ENCODE peak calls at places on chromosome 14, in six cellular contexts. Q is HepG2, Y is H1, J is GM12891, G is GM12878, M is K562. I is an unnamed sample.

GRCh38 chr14:68929623-68930307 is 49.3 kb downstream of the ACTN1 start:
- DNase-seq in Q (peak), Y (no peak), J (no peak), G (no peak), M (no peak), I (no peak)

GRCh38 chr14:102507891-102508312 is 1.7 kb downstream of the ANKRD9 start:
- DNase-seq in Q (no peak), Y (no peak), J (no peak), G (no peak), M (no peak), I (no peak)

GRCh38 chr14:67583711-67584644 is 16.1 kb downstream of the PIGH start:
- DNase-seq in Q (peak), Y (no peak), J (peak), G (no peak), M (peak), I (no peak)

GRCh38 chr14:50363734-50364113 is 33.0 kb downstream of the CDKL1 start:
- DNase-seq in Q (no peak), Y (no peak), J (peak), G (peak), M (no peak), I (peak)

GRCh38 chr14:99862111-99862510 is 68.9 kb downstream of the EML1 start:
- DNase-seq in Q (no peak), Y (no peak), J (no peak), G (no peak), M (no peak), I (no peak)

GRCh38 chr14:91214306-91214705 is 30.2 kb downstream of the GPR68 start:
- DNase-seq in Q (no peak), Y (no peak), J (no peak), G (no peak), M (no peak), I (no peak)

GRCh38 chr14:91727121-91727520 is 4.8 kb downstream of the CATSPERB start:
- DNase-seq in Q (no peak), Y (no peak), J (no peak), G (no peak), M (no peak), I (no peak)

GRCh38 chr14:35911097-35911496 is 85.0 kb downstream of the BRMS1L start:
- DNase-seq in Q (no peak), Y (no peak), J (no peak), G (no peak), M (no peak), I (no peak)

GRCh38 chr14:61638595-61639391 is 56.5 kb upstream of the HIF1A start:
- DNase-seq in Q (no peak), Y (no peak), J (no peak), G (no peak), M (no peak), I (no peak)

GRCh38 chr14:22375321-22375930 is 213.6 kb downstream of the DAD1 start:
- DNase-seq in Q (peak), Y (no peak), J (no peak), G (no peak), M (peak), I (no peak)

GRCh38 chr14:22313172-22313801 is 275.7 kb downstream of the DAD1 start:
- DNase-seq in Q (no peak), Y (no peak), J (no peak), G (no peak), M (no peak), I (no peak)

GRCh38 chr14:44700694-44701093 is 193.6 kb upstream of the FSCB start:
- DNase-seq in Q (no peak), Y (no peak), J (no peak), G (no peak), M (no peak), I (no peak)

GRCh38 chr14:79605863-79606262 is 605.4 kb downstream of the DIO2 start:
- DNase-seq in Q (no peak), Y (no peak), J (no peak), G (no peak), M (no peak), I (no peak)

GRCh38 chr14:56885795-56886194 is 75.5 kb upstream of the OTX2 start:
- DNase-seq in Q (no peak), Y (no peak), J (no peak), G (no peak), M (no peak), I (no peak)

GRCh38 chr14:90979451-90979850 is 81.0 kb downstream of the RPS6KA5 start:
- DNase-seq in Q (no peak), Y (no peak), J (no peak), G (no peak), M (no peak), I (no peak)

GRCh38 chr14:39500253-39500652 is 68.0 kb upstream of the FBXO33 start:
- DNase-seq in Q (no peak), Y (no peak), J (no peak), G (no peak), M (no peak), I (no peak)

GRCh38 chr14:96625436-96625945 is 123.3 kb downstream of the PAPOLA start:
- DNase-seq in Q (no peak), Y (no peak), J (no peak), G (no peak), M (no peak), I (no peak)

GRCh38 chr14:97107760-97108159 is 310.6 kb downstream of the VRK1 start:
- DNase-seq in Q (no peak), Y (no peak), J (no peak), G (no peak), M (no peak), I (no peak)

GRCh38 chr14:63276016-63276415 is 42.7 kb downstream of the GPHB5 start:
- DNase-seq in Q (no peak), Y (no peak), J (no peak), G (no peak), M (no peak), I (no peak)

GRCh38 chr14:92040431-92041040 is 677 bp upstream of the TRIP11 start:
- DNase-seq in Q (peak), Y (no peak), J (no peak), G (peak), M (peak), I (no peak)

GRCh38 chr14:64293976-64294671 is at the start of gene ESR2:
- DNase-seq in Q (no peak), Y (peak), J (peak), G (no peak), M (peak), I (peak)

GRCh38 chr14:92666251-92666650 is 82.2 kb downstream of the LGMN start:
- DNase-seq in Q (no peak), Y (no peak), J (no peak), G (no peak), M (no peak), I (no peak)

GRCh38 chr14:20622816-20623291 is 18.6 kb downstream of the OR6S1 start:
- DNase-seq in Q (no peak), Y (no peak), J (no peak), G (no peak), M (no peak), I (no peak)

GRCh38 chr14:92987148-92987570 is 64.2 kb downstream of the CHGA start:
- DNase-seq in Q (no peak), Y (no peak), J (no peak), G (no peak), M (no peak), I (no peak)

GRCh38 chr14:100532154-100532915 is 54.9 kb downstream of the BEGAIN start:
- DNase-seq in Q (no peak), Y (no peak), J (no peak), G (no peak), M (no peak), I (peak)

GRCh38 chr14:54722791-54723432 is 156.0 kb downstream of the SAMD4A start:
- DNase-seq in Q (peak), Y (no peak), J (peak), G (no peak), M (no peak), I (no peak)

GRCh38 chr14:22973217-22974032 is 8.9 kb downstream of the AJUBA start:
- DNase-seq in Q (peak), Y (no peak), J (peak), G (no peak), M (peak), I (no peak)

GRCh38 chr14:55609681-55610080 is 29.7 kb downstream of the KTN1 start:
- DNase-seq in Q (peak), Y (no peak), J (no peak), G (no peak), M (no peak), I (no peak)

GRCh38 chr14:22848391-22849164 is 12.2 kb downstream of the MMP14 start:
- DNase-seq in Q (no peak), Y (no peak), J (peak), G (no peak), M (no peak), I (peak)

GRCh38 chr14:56482306-56482705 is 97.3 kb upstream of the TMEM260 start:
- DNase-seq in Q (no peak), Y (peak), J (no peak), G (no peak), M (peak), I (no peak)

GRCh38 chr14:57060276-57060956 is 208.3 kb downstream of the EXOC5 start:
- DNase-seq in Q (no peak), Y (no peak), J (peak), G (peak), M (peak), I (no peak)

GRCh38 chr14:101175731-101176534 is 272.4 kb upstream of the RTL1 start:
- DNase-seq in Q (no peak), Y (no peak), J (no peak), G (no peak), M (no peak), I (no peak)

GRCh38 chr14:59337151-59337611 is 128.0 kb downstream of the GPR135 start:
- DNase-seq in Q (no peak), Y (no peak), J (no peak), G (no peak), M (no peak), I (no peak)

GRCh38 chr14:23494223-23494622 is 24.7 kb downstream of the NGDN start:
- DNase-seq in Q (peak), Y (no peak), J (no peak), G (no peak), M (no peak), I (no peak)

GRCh38 chr14:31403707-31404106 is 16.6 kb downstream of the HEATR5A start:
- DNase-seq in Q (no peak), Y (no peak), J (no peak), G (no peak), M (no peak), I (no peak)

DNA sequence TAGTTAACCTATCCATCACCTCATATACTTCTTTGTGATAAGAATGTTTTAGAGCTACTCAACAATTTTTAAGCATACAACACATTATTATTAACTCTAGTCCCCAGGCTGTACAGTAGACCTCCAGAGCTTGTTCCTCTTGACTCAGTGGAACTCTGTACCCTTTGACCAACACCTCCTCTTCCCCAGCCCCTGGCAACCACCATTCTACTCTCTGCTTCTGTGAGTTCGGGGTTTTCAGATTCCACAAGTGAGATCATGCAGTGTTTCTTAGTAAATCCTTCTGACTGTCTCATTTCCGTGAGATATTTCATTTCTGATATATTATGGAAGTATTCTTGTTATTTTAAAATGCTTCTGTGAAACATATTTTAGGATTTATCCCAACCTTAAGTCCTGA is 200.7 kb downstream of the PCNX1 start:
- DNase-seq in Q (no peak), Y (no peak), J (no peak), G (no peak), M (no peak), I (no peak)
- TF ChIP-seq TAF1 in Q (no peak), Y (no peak), J (no peak), G (no peak), M (no peak), I (no peak)

DNA sequence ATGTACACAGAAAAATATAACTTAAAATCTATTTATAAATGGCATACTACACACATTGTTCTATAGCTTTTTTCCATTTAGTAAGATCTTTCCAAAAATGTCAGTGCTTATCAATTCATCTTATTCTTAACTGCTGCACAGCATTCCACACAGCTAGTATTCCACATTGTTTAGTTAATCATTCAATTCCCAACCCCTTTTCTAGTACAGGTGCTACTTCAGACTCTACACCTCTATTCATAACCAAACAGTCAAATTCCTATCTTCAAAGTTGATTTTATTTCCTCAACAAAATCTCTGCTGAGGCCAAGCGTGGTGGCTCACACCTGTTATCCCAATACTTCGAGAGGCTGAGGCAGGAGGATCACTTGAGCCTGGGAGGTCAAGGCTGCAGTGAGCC is 12.3 kb upstream of the NEK9 start:
- DNase-seq in Q (no peak), Y (no peak), J (no peak), G (no peak), M (no peak), I (no peak)
- TF ChIP-seq POLR2A in Q (no peak), Y (no peak), J (no peak), G (no peak), M (no peak), I (no peak)

GRCh38 chr14:105072381-105072861 is 7.2 kb upstream of the GPR132 start:
- DNase-seq in Q (no peak), Y (no peak), J (no peak), G (no peak), M (no peak), I (no peak)

GRCh38 chr14:105071942-105072341 is 6.7 kb upstream of the GPR132 start:
- DNase-seq in Q (no peak), Y (no peak), J (no peak), G (no peak), M (no peak), I (no peak)

GRCh38 chr14:105069887-105070759 is 4.9 kb upstream of the GPR132 start:
- DNase-seq in Q (no peak), Y (no peak), J (peak), G (peak), M (peak), I (no peak)

GRCh38 chr14:105070760-105071137 is 5.5 kb upstream of the GPR132 start:
- DNase-seq in Q (no peak), Y (no peak), J (no peak), G (peak), M (no peak), I (no peak)

DNA sequence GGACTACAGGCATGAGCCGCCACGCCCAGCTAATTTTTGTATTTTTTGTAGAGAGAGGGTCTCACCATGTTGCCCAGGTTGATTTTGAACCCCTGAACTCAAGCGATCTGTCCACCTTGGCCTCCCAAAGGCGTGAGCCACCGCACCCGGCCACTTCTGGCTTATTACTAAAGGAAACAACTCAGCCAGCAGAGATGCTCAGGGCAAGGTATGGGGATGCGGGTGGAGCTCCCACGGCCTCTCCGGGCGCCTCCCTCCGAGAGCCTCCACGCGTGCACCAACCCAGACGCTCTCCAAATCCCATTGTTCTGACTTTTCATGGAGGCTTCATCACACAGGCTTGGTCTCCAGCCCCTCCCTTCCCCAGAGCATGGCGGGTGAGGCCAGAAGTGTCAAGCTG is 6.1 kb upstream of the GPR132 start:
- DNase-seq in Q (no peak), Y (no peak), J (no peak), G (no peak), M (no peak), I (no peak)
- TF ChIP-seq TAF1 in Q (no peak), Y (no peak), J (no peak), G (no peak), M (no peak), I (no peak)

GRCh38 chr14:89415139-89415538 is 1.9 kb downstream of the FOXN3 start:
- DNase-seq in Q (no peak), Y (no peak), J (no peak), G (no peak), M (no peak), I (no peak)

GRCh38 chr14:89418452-89418851 is 1.4 kb upstream of the FOXN3 start:
- DNase-seq in Q (no peak), Y (no peak), J (no peak), G (no peak), M (no peak), I (no peak)

GRCh38 chr14:89417469-89418225 is 614 bp upstream of the FOXN3 start:
- DNase-seq in Q (peak), Y (no peak), J (peak), G (peak), M (no peak), I (peak)

GRCh38 chr14:89417111-89417468 is at the start of gene FOXN3:
- DNase-seq in Q (peak), Y (peak), J (peak), G (no peak), M (peak), I (peak)

GRCh38 chr14:89416002-89416995 is 734 bp downstream of the FOXN3 start:
- DNase-seq in Q (peak), Y (peak), J (peak), G (peak), M (peak), I (peak)
- TF ChIP-seq POLR2A in Q (peak), Y (peak), J (no peak), G (peak), M (no peak), I (peak)

GRCh38 chr14:95519699-95520098 is 3.2 kb upstream of the SYNE3 start:
- DNase-seq in Q (no peak), Y (no peak), J (no peak), G (no peak), M (no peak), I (no peak)
- TF ChIP-seq TAF1 in Q (no peak), Y (no peak), J (no peak), G (no peak), M (no peak), I (no peak)

GRCh38 chr14:74492413-74493342 is at the start of gene NPC2:
- DNase-seq in Q (no peak), Y (no peak), J (no peak), G (no peak), M (peak), I (no peak)

GRCh38 chr14:74493343-74494261 is at the start of gene ISCA2:
- DNase-seq in Q (peak), Y (peak), J (peak), G (peak), M (peak), I (peak)

GRCh38 chr14:74491952-74492351 is 1.2 kb downstream of the NPC2 start:
- DNase-seq in Q (peak), Y (no peak), J (no peak), G (no peak), M (peak), I (no peak)

GRCh38 chr14:74500417-74501134 is 7.0 kb downstream of the ISCA2 start:
- DNase-seq in Q (no peak), Y (no peak), J (no peak), G (no peak), M (no peak), I (no peak)

DNA sequence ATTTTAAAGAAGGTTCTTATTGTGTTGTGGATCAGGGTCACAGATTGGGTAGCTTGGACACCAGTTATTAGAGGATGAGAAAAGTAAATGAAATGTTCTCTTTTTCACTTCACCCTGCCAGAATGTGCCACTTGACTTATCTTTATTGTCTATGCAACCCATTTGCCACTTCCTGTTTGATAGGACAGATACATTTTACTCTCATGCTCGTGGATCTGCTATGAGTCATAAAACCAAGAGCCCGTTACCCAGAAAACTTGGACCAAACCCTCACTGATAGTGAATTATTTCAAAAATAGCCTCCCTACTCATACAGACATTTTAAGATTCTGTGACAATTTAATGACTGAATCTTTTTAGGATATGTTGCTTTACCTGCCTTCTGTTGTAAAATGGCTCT is 1.8 kb downstream of the ISCA2 start:
- DNase-seq in Q (no peak), Y (no peak), J (no peak), G (no peak), M (no peak), I (no peak)
- TF ChIP-seq POLR2A in Q (no peak), Y (no peak), J (no peak), G (no peak), M (no peak), I (no peak)